ENCODE peak calls at places on chromosomes 12 and 14, in six cellular contexts. One of them, this sample, is unnamed.

GRCh38 chr14:69827560-69827959 is 30.5 kb upstream of the SLC10A1 start:
- DNase-seq in AG04450: no peak
- DNase-seq in bronchial epithelial cell: peak; percentile 96
- DNase-seq in uterus: no peak
- DNase-seq in keratinocyte: peak; percentile 77
- DNase-seq in IMR-90: no peak
- DNase-seq in this sample: no peak

GRCh38 chr12:58919271-58920101 is 818 bp downstream of the LRIG3 start:
- DNase-seq in uterus: peak; percentile 36
- DNase-seq in keratinocyte: no peak
- DNase-seq in IMR-90: peak; percentile 58
- DNase-seq in bronchial epithelial cell: peak; percentile 66
- DNase-seq in AG04450: no peak
- DNase-seq in this sample: no peak

GRCh38 chr12:109440851-109441490 is 36.1 kb downstream of the KCTD10 start:
- DNase-seq in IMR-90: no peak
- DNase-seq in bronchial epithelial cell: no peak
- DNase-seq in uterus: no peak
- DNase-seq in keratinocyte: no peak
- DNase-seq in AG04450: no peak
- DNase-seq in this sample: no peak

GRCh38 chr12:93318720-93319522 is 58.8 kb upstream of the NUDT4 start:
- DNase-seq in uterus: no peak
- DNase-seq in keratinocyte: no peak
- DNase-seq in bronchial epithelial cell: peak; percentile 35
- DNase-seq in IMR-90: no peak
- DNase-seq in AG04450: no peak
- DNase-seq in this sample: no peak

GRCh38 chr14:96252323-96253052 is 3.5 kb upstream of the BDKRB1 start:
- DNase-seq in IMR-90: no peak
- DNase-seq in AG04450: no peak
- DNase-seq in keratinocyte: no peak
- DNase-seq in bronchial epithelial cell: no peak
- DNase-seq in uterus: no peak
- DNase-seq in this sample: no peak

GRCh38 chr12:40336573-40337199 is 111.9 kb downstream of the LRRK2 start:
- DNase-seq in uterus: no peak
- DNase-seq in bronchial epithelial cell: peak; percentile 33
- DNase-seq in keratinocyte: no peak
- DNase-seq in AG04450: no peak
- DNase-seq in IMR-90: peak; percentile 5
- DNase-seq in this sample: no peak

GRCh38 chr12:51686727-51687126 is 95.7 kb downstream of the SCN8A start:
- DNase-seq in bronchial epithelial cell: no peak
- DNase-seq in uterus: no peak
- DNase-seq in AG04450: no peak
- DNase-seq in keratinocyte: no peak
- DNase-seq in IMR-90: peak; percentile 42
- DNase-seq in this sample: no peak

GRCh38 chr12:9943244-9943643 is 11.1 kb upstream of the CLEC2A start:
- DNase-seq in AG04450: no peak
- DNase-seq in uterus: no peak
- DNase-seq in IMR-90: no peak
- DNase-seq in keratinocyte: no peak
- DNase-seq in bronchial epithelial cell: no peak
- DNase-seq in this sample: no peak

GRCh38 chr14:101293609-101294008 is 267.7 kb upstream of the DIO3 start:
- DNase-seq in AG04450: no peak
- DNase-seq in uterus: no peak
- DNase-seq in IMR-90: no peak
- DNase-seq in bronchial epithelial cell: no peak
- DNase-seq in keratinocyte: no peak
- DNase-seq in this sample: no peak
- TF ChIP-seq CTCF in AG04450: no peak
- TF ChIP-seq CTCF in uterus: no peak
- TF ChIP-seq CTCF in IMR-90: no peak
- TF ChIP-seq CTCF in bronchial epithelial cell: no peak
- TF ChIP-seq CTCF in keratinocyte: no peak
- TF ChIP-seq CTCF in this sample: no peak

DNA sequence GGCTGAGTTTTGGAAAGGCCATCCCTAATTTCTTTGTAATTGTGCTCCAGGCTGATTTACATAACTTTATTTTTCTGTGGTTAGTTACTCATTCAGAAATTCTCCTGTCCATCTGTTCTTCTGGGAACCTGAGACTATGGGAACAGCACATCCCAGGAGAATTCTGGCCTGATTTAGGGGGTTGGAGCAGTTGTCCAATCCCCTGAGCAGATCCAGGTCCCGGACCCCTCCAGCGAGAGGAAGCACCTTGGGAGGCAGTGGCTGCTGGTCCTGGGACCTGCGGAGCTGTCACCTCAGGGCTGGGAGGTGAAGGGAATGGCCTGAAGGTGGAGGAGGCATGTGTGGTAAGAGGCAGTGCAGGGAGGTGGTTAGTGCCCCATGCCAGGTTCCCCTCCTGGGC is 40.4 kb downstream of the TSPAN9 start:
- DNase-seq in keratinocyte: no peak
- DNase-seq in IMR-90: peak; percentile 93
- DNase-seq in AG04450: peak; percentile 80
- DNase-seq in bronchial epithelial cell: peak; percentile 60
- DNase-seq in uterus: no peak
- DNase-seq in this sample: peak; percentile 88
- H3K4me3 ChIP-seq in keratinocyte: no peak overlapping the region
- H3K4me3 ChIP-seq in IMR-90: no peak overlapping the region
- H3K4me3 ChIP-seq in AG04450: peak overlapping the region; percentile 31
- H3K4me3 ChIP-seq in bronchial epithelial cell: no peak overlapping the region
- H3K4me3 ChIP-seq in uterus: no peak overlapping the region
- H3K4me3 ChIP-seq in this sample: no peak overlapping the region

GRCh38 chr12:57133013-57133569 is 4.8 kb downstream of the LRP1 start:
- DNase-seq in keratinocyte: no peak
- DNase-seq in IMR-90: peak; percentile 55
- DNase-seq in AG04450: no peak
- DNase-seq in bronchial epithelial cell: no peak
- DNase-seq in uterus: no peak
- DNase-seq in this sample: no peak

GRCh38 chr12:57131896-57132744 is 3.8 kb downstream of the LRP1 start:
- DNase-seq in keratinocyte: no peak
- DNase-seq in AG04450: no peak
- DNase-seq in bronchial epithelial cell: no peak
- DNase-seq in uterus: no peak
- DNase-seq in IMR-90: no peak
- DNase-seq in this sample: no peak

GRCh38 chr12:57129311-57130288 is 1.3 kb downstream of the LRP1 start:
- DNase-seq in IMR-90: no peak
- DNase-seq in bronchial epithelial cell: peak; percentile 49
- DNase-seq in uterus: peak; percentile 79
- DNase-seq in AG04450: no peak
- DNase-seq in keratinocyte: no peak
- DNase-seq in this sample: no peak

GRCh38 chr12:57128519-57129247 is 400 bp downstream of the LRP1 start:
- DNase-seq in IMR-90: no peak
- DNase-seq in uterus: no peak
- DNase-seq in bronchial epithelial cell: no peak
- DNase-seq in keratinocyte: no peak
- DNase-seq in AG04450: no peak
- DNase-seq in this sample: no peak

DNA sequence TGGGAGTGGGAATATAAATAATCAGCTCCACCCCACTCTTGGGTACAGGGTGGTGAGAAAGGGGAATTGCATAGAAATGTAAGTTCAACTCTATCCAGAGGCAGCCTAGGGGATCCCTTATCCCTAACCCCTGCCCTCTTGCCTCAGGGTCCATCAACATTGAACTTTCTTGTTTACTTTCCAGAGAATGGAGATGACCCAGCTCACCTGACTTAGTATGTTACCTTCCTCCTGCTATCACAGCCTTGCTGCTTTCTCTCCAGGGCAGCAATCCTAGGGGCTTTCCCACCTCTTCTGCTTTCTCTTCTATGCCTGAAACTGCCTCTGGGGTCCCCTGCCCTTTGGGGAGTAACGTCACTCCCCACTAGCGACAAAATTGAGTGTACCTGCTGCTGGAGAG is 2.7 kb downstream of the LRP1 start:
- DNase-seq in bronchial epithelial cell: no peak
- DNase-seq in keratinocyte: no peak
- DNase-seq in IMR-90: no peak
- DNase-seq in uterus: no peak
- DNase-seq in AG04450: no peak
- DNase-seq in this sample: no peak
- H3K27me3 ChIP-seq in bronchial epithelial cell: no peaks in the 10 kb centered on the region
- H3K27me3 ChIP-seq in keratinocyte: no peaks in the 10 kb centered on the region
- H3K27me3 ChIP-seq in IMR-90: no peaks in the 10 kb centered on the region
- H3K27me3 ChIP-seq in uterus: no peaks in the 10 kb centered on the region
- H3K27me3 ChIP-seq in AG04450: no peaks in the 10 kb centered on the region
- H3K27me3 ChIP-seq in this sample: no peaks in the 10 kb centered on the region

GRCh38 chr12:19895609-19896008 is 456.3 kb downstream of the AEBP2 start:
- DNase-seq in bronchial epithelial cell: no peak
- DNase-seq in IMR-90: peak; percentile 10
- DNase-seq in AG04450: no peak
- DNase-seq in uterus: no peak
- DNase-seq in keratinocyte: no peak
- DNase-seq in this sample: no peak

GRCh38 chr12:19892186-19892585 is 452.9 kb downstream of the AEBP2 start:
- DNase-seq in bronchial epithelial cell: no peak
- DNase-seq in uterus: no peak
- DNase-seq in IMR-90: peak; percentile 28
- DNase-seq in keratinocyte: no peak
- DNase-seq in AG04450: no peak
- DNase-seq in this sample: no peak

GRCh38 chr12:19894803-19895202 is 455.5 kb downstream of the AEBP2 start:
- DNase-seq in keratinocyte: no peak
- DNase-seq in uterus: no peak
- DNase-seq in AG04450: no peak
- DNase-seq in IMR-90: peak; percentile 21
- DNase-seq in bronchial epithelial cell: peak; percentile 5
- DNase-seq in this sample: no peak

GRCh38 chr12:19894049-19894448 is 454.8 kb downstream of the AEBP2 start:
- DNase-seq in keratinocyte: no peak
- DNase-seq in bronchial epithelial cell: peak; percentile 35
- DNase-seq in IMR-90: peak; percentile 31
- DNase-seq in uterus: no peak
- DNase-seq in AG04450: no peak
- DNase-seq in this sample: no peak

DNA sequence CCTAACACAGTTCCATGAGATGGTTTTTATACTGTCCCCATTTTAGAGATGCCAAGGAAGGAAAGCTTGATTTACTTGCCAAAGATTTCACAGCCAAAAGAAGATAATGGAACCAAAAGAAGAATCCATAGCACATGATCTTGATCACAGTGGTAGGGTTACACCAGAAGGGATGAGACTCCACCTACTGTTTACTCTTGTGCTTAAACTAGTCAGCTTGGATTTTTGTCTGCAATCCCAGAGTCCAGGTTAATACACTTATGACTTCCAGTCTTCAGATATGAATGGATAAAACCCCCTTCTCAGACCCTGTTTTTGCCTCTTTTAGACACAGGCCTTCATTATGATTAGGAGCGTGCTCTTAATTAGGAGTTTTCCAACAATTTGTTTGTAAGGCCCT is 454.2 kb downstream of the AEBP2 start:
- DNase-seq in keratinocyte: no peak
- DNase-seq in bronchial epithelial cell: peak; percentile 29
- DNase-seq in AG04450: peak; percentile 7
- DNase-seq in IMR-90: peak; percentile 54
- DNase-seq in uterus: no peak
- DNase-seq in this sample: no peak
- TF ChIP-seq CTCF in keratinocyte: peak; percentile 14
- TF ChIP-seq CTCF in bronchial epithelial cell: peak; percentile 20
- TF ChIP-seq CTCF in AG04450: peak; percentile 35
- TF ChIP-seq CTCF in IMR-90: peak; percentile 52
- TF ChIP-seq CTCF in uterus: no peak
- TF ChIP-seq CTCF in this sample: peak; percentile 39

DNA sequence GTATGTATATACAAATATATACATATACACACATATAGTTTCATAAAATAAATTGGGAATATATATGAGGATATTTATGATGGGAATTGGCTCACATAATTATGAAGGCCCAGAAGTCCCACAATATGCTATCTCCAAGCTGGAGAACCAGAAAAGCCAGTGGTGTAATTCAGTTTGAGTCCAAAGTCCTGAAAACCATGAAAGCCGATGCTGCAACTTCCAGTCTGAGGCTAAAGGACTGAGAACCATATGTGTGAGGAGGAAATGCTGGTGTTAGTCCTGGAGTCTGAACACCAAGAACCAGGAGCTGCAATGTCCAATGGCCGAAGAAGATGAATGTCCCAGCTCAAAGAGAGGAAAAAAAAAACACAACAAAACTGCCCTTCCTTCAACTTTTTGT is 65.5 kb upstream of the PRKD1 start:
- DNase-seq in uterus: no peak
- DNase-seq in keratinocyte: no peak
- DNase-seq in IMR-90: no peak
- DNase-seq in bronchial epithelial cell: no peak
- DNase-seq in AG04450: no peak
- DNase-seq in this sample: no peak
- H3K4me3 ChIP-seq in uterus: no peak overlapping the region
- H3K4me3 ChIP-seq in keratinocyte: no peak overlapping the region
- H3K4me3 ChIP-seq in IMR-90: no peak overlapping the region
- H3K4me3 ChIP-seq in bronchial epithelial cell: no peak overlapping the region
- H3K4me3 ChIP-seq in AG04450: no peak overlapping the region
- H3K4me3 ChIP-seq in this sample: no peak overlapping the region